ENCODE peak calls at places on chromosomes 4 and X, in ten cellular contexts. D, E, M, B, H, S, A, U, P and T are unnamed samples.

GRCh38 chrX:107629533-107629909 is 1.2 kb downstream of the PRPS1 start:
- DNase-seq in D (peak), E (peak), M (no peak), B (peak), H (no peak), S (no peak), A (no peak), U (peak), P (no peak), T (no peak)

GRCh38 chr4:3830774-3831528 is 64.8 kb downstream of the ADRA2C start:
- DNase-seq in D (no peak), E (no peak), M (no peak), B (peak), H (no peak), S (no peak), A (no peak), U (no peak), P (no peak), T (no peak)

GRCh38 chr4:158884280-158884679 is 115.5 kb downstream of the FNIP2 start:
- DNase-seq in D (no peak), E (no peak), M (no peak), B (no peak), H (no peak), S (no peak), A (no peak), U (peak), P (no peak), T (no peak)

GRCh38 chr4:151039733-151040132 is 24.6 kb upstream of the LRBA start:
- DNase-seq in D (no peak), E (no peak), M (no peak), B (no peak), H (peak), S (no peak), A (no peak), U (peak), P (no peak), T (no peak)

GRCh38 chr4:152534541-152535231 is 1.2 kb downstream of the FBXW7 start:
- DNase-seq in D (peak), E (peak), M (peak), B (peak), H (peak), S (peak), A (peak), U (peak), P (no peak), T (peak)

GRCh38 chrX:23008431-23009099 is 8.8 kb downstream of the DDX53 start:
- DNase-seq in D (no peak), E (peak), M (no peak), B (no peak), H (no peak), S (no peak), A (no peak), U (peak), P (no peak), T (no peak)

GRCh38 chrX:77426811-77427210 is 20.4 kb upstream of the FGF16 start:
- DNase-seq in D (no peak), E (peak), M (no peak), B (no peak), H (no peak), S (no peak), A (no peak), U (peak), P (no peak), T (no peak)

GRCh38 chr4:174929346-174929745 is 11.2 kb downstream of the ADAM29 start:
- DNase-seq in D (no peak), E (no peak), M (no peak), B (no peak), H (no peak), S (no peak), A (no peak), U (no peak), P (no peak), T (no peak)

GRCh38 chrX:44705817-44706551 is 137.8 kb upstream of the DUSP21 start:
- DNase-seq in D (no peak), E (peak), M (no peak), B (no peak), H (peak), S (peak), A (no peak), U (no peak), P (no peak), T (no peak)

GRCh38 chr4:76059750-76060149 is 14.8 kb upstream of the ART3 start:
- DNase-seq in D (no peak), E (peak), M (no peak), B (no peak), H (no peak), S (no peak), A (no peak), U (peak), P (no peak), T (no peak)

GRCh38 chr4:160514126-160514525 is 1411.2 kb downstream of the RAPGEF2 start:
- DNase-seq in D (no peak), E (no peak), M (no peak), B (no peak), H (no peak), S (no peak), A (no peak), U (no peak), P (no peak), T (no peak)

GRCh38 chr4:170122252-170122651 is 32.5 kb upstream of the AADAT start:
- DNase-seq in D (no peak), E (no peak), M (no peak), B (no peak), H (no peak), S (no peak), A (no peak), U (no peak), P (no peak), T (no peak)

GRCh38 chr4:6695660-6696581 is 2.2 kb downstream of the S100P start:
- DNase-seq in D (no peak), E (peak), M (no peak), B (no peak), H (no peak), S (no peak), A (no peak), U (peak), P (no peak), T (no peak)

GRCh38 chr4:47031011-47031678 is at the start of gene GABRB1:
- DNase-seq in D (no peak), E (peak), M (peak), B (peak), H (no peak), S (peak), A (peak), U (peak), P (no peak), T (peak)

GRCh38 chr4:173845580-173845979 is 315.6 kb upstream of the HAND2 start:
- DNase-seq in D (no peak), E (no peak), M (no peak), B (no peak), H (no peak), S (no peak), A (no peak), U (no peak), P (no peak), T (no peak)

GRCh38 chr4:13706130-13706529 is 78.6 kb upstream of the BOD1L1 start:
- DNase-seq in D (no peak), E (peak), M (no peak), B (no peak), H (no peak), S (no peak), A (no peak), U (peak), P (no peak), T (no peak)

GRCh38 chr4:117491531-117491930 is 406.2 kb upstream of the TRAM1L1 start:
- DNase-seq in D (no peak), E (no peak), M (no peak), B (no peak), H (no peak), S (no peak), A (no peak), U (no peak), P (no peak), T (no peak)

GRCh38 chrX:136310411-136310810 is 9.6 kb downstream of the ADGRG4 start:
- DNase-seq in D (no peak), E (peak), M (no peak), B (no peak), H (no peak), S (no peak), A (no peak), U (peak), P (no peak), T (no peak)

GRCh38 chrX:72117636-72118215 is 14.0 kb downstream of the RTL5 start:
- DNase-seq in D (no peak), E (peak), M (no peak), B (no peak), H (no peak), S (no peak), A (no peak), U (no peak), P (no peak), T (no peak)

GRCh38 chrX:153667931-153668396 is 5.6 kb downstream of the PNCK start:
- DNase-seq in D (peak), E (peak), M (peak), B (peak), H (peak), S (peak), A (peak), U (peak), P (peak), T (peak)

GRCh38 chrX:110004970-110005369 is 2.1 kb downstream of the TMEM164 start:
- DNase-seq in D (no peak), E (no peak), M (no peak), B (no peak), H (no peak), S (no peak), A (no peak), U (no peak), P (no peak), T (no peak)

GRCh38 chr4:6674500-6675149 is 19.1 kb upstream of the S100P start:
- DNase-seq in D (peak), E (peak), M (no peak), B (peak), H (no peak), S (no peak), A (no peak), U (peak), P (no peak), T (no peak)

GRCh38 chrX:143988356-143988755 is 104.5 kb downstream of the UBE2NL start:
- DNase-seq in D (no peak), E (no peak), M (no peak), B (no peak), H (no peak), S (no peak), A (no peak), U (no peak), P (no peak), T (no peak)

GRCh38 chrX:74133156-74133796 is 170.7 kb upstream of the ZCCHC13 start:
- DNase-seq in D (peak), E (peak), M (peak), B (no peak), H (no peak), S (peak), A (no peak), U (peak), P (peak), T (no peak)

GRCh38 chr4:11009281-11009680 is 324.7 kb upstream of the CLNK start:
- DNase-seq in D (no peak), E (no peak), M (no peak), B (no peak), H (no peak), S (no peak), A (no peak), U (no peak), P (no peak), T (no peak)

GRCh38 chr4:46329118-46329976 is 60.6 kb downstream of the GABRA2 start:
- DNase-seq in D (no peak), E (no peak), M (peak), B (peak), H (no peak), S (peak), A (no peak), U (peak), P (no peak), T (peak)

GRCh38 chr4:961651-962230 is 11.6 kb downstream of the DGKQ start:
- DNase-seq in D (no peak), E (no peak), M (no peak), B (no peak), H (no peak), S (no peak), A (no peak), U (no peak), P (no peak), T (peak)

GRCh38 chr4:963276-964225 is 9.8 kb downstream of the DGKQ start:
- DNase-seq in D (no peak), E (no peak), M (no peak), B (no peak), H (peak), S (no peak), A (no peak), U (no peak), P (no peak), T (peak)

GRCh38 chr4:964346-965025 is 8.9 kb downstream of the DGKQ start:
- DNase-seq in D (no peak), E (no peak), M (no peak), B (no peak), H (no peak), S (no peak), A (no peak), U (no peak), P (no peak), T (peak)

GRCh38 chr4:960736-961650 is 12.4 kb downstream of the DGKQ start:
- DNase-seq in D (no peak), E (no peak), M (no peak), B (no peak), H (no peak), S (no peak), A (no peak), U (no peak), P (no peak), T (no peak)

DNA sequence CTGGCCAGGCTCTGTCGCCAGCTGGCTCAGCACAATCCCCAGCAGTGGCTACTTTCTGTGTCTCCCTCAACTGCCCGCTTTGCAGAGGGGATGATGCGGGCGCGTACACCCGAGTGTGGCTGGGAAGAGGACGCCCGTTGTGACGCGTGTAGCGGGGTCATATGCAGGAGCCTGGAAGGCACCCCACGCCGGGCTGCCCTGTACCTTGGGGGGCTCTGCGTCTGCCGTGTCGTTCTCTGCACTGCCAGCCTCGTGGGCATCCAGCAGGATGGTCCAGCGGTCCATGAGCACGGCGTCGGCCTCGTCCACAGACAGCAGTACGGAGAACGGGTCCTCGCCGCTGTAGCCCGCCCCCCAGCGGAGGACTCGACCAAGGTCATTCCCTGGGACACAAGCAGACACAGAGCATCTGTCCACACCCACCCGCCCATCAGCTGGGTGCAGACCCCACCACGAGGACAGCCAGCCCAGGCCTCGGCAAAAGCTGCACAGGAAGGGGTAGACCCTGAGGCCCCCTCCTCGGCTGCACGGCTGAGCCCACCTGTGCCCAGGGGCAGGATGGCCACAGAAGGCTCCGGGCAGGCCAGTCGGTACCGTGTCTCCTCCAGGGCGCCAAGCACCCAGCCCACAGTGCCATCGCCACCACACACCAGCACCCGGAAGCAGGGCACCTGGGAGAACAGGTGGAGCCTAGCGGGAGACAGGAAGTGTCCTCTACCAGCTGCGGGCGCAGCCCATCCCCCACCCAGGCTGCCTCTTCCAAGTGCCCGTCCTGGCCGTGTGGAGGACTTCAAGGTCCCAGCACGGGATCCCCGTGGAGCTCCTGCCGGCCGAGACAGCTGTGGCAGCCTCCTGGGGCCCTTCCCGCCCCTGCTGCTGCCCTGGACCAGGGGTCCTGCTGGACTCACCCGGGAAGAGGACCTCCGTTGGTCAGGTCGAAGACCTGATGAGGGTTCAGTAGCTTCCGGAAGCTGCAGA is 10.8 kb downstream of the DGKQ start:
- DNase-seq in D (no peak), E (no peak), M (no peak), B (no peak), H (no peak), S (no peak), A (no peak), U (no peak), P (no peak), T (peak)
- TF ChIP-seq CTCF in D (no peak), E (no peak), M (no peak), B (no peak), H (no peak), S (no peak), A (no peak), U (no peak), P (no peak), T (no peak)

DNA sequence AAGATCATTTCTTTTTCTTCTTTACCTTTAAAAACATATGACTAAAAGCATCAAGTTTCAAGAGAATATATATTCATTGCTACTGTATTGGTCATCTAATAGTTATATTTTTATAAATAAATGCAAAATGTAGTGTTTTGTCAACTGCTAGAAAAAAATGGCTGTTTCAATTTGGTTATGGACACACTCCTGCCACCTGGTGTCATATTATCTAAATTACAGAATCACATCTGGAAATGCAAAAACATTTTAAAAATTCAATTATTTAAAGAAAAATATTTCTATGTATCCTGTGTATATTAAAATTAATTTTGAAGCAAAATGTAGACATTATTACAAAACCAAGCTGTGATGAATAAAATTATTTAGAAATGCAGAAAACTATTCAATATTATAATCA is 329.4 kb upstream of the PCDH18 start:
- DNase-seq in D (no peak), E (peak), M (no peak), B (no peak), H (no peak), S (no peak), A (no peak), U (peak), P (no peak), T (no peak)
- TF ChIP-seq CTCF in D (no peak), E (peak), M (peak), B (no peak), H (no peak), S (peak), A (peak), U (peak), P (peak), T (peak)

GRCh38 chr4:142516686-142517145 is 329.4 kb downstream of the INPP4B start:
- DNase-seq in D (no peak), E (peak), M (no peak), B (no peak), H (no peak), S (no peak), A (no peak), U (no peak), P (no peak), T (no peak)

GRCh38 chr4:142523111-142523510 is 323.0 kb downstream of the INPP4B start:
- DNase-seq in D (no peak), E (no peak), M (no peak), B (no peak), H (no peak), S (no peak), A (no peak), U (no peak), P (no peak), T (no peak)

DNA sequence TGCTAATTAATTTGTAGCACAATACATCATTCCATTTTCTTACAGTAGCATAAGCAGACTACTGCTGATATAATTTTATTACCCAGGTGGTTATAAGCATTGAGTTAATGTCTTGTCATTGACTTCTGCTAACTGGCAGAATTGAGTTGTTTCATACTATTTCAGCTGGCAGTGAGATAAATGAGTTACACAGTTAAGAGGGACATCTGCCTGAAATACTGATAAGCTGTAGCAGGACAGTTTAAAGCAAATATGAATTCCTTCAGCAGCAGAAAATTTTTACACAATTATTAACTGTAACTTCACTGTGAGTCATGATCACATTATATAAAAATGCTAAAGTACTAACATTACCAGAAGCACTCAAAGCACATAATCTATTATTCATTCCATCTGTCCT is 326.8 kb downstream of the INPP4B start:
- DNase-seq in D (no peak), E (peak), M (no peak), B (no peak), H (no peak), S (no peak), A (no peak), U (no peak), P (no peak), T (no peak)
- TF ChIP-seq CTCF in D (no peak), E (no peak), M (no peak), B (no peak), H (no peak), S (no peak), A (no peak), U (no peak), P (no peak), T (no peak)

DNA sequence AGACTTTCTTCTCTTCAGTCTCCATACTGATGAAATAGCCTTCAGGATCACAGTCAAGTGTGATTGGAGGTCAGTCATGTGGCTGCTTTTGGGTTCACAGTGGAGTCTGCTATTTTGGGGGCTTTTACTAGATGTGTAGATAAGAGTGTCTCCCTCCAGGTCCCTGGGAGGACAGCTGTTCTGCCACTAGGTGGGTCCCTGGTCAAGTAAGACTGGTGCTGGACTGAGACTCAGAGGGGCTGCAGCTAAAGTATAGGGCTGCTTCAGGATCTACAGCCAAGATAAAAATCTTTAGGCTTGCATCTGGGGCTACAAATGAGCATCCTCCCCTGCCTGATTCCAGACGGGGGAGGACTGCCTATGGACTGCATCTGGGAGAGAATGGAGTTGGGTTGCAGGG is 200.7 kb upstream of the ANKRD50 start:
- DNase-seq in D (no peak), E (no peak), M (no peak), B (no peak), H (no peak), S (no peak), A (no peak), U (no peak), P (no peak), T (no peak)
- TF ChIP-seq CTCF in D (no peak), E (no peak), M (no peak), B (no peak), H (no peak), S (no peak), A (no peak), U (no peak), P (no peak), T (no peak)